ENCODE peak calls at places on chromosomes 7 and 10, in eight cellular contexts. B is H54, D is HCT116, A is heart left ventricle, I is ovary, L is sigmoid colon, W is A549, H is esophagus muscularis mucosa. Q is an unnamed sample.

GRCh38 chr7:101527844-101528667 is 101.0 kb downstream of the MYL10 start:
- DNase-seq in D (no peak), A (no peak), W (no peak), L (no peak), B (no peak), I (no peak), H (no peak), Q (no peak)

GRCh38 chr7:107693396-107693795 is 32.8 kb downstream of the SLC26A4 start:
- DNase-seq in L (no peak), D (no peak), H (no peak), A (no peak), B (no peak), W (no peak), I (no peak), Q (no peak)

GRCh38 chr7:158475036-158475678 is 112.5 kb downstream of the PTPRN2 start:
- DNase-seq in W (no peak), L (no peak), D (no peak), A (no peak), I (no peak), B (no peak), H (no peak), Q (no peak)

GRCh38 chr10:784377-784758 is 94.9 kb upstream of the DIP2C start:
- DNase-seq in D (peak), H (no peak), B (no peak), W (no peak), A (peak), I (no peak), L (no peak), Q (no peak)

GRCh38 chr10:125985557-125986246 is 89.3 kb downstream of the FANK1 start:
- DNase-seq in A (no peak), L (no peak), W (no peak), I (no peak), D (no peak), H (no peak), B (no peak), Q (no peak)

GRCh38 chr10:97399843-97400545 is 1.1 kb downstream of the RRP12 start:
- DNase-seq in D (peak), B (peak), H (no peak), L (no peak), A (peak), I (no peak), W (peak), Q (peak)

GRCh38 chr7:34748244-34749039 is 90.4 kb downstream of the NPSR1 start:
- DNase-seq in A (peak), I (peak), D (peak), W (peak), H (no peak), L (no peak), B (peak), Q (peak)

GRCh38 chr7:158809596-158809995 is 19.7 kb downstream of the ESYT2 start:
- DNase-seq in H (no peak), B (no peak), A (no peak), D (no peak), L (no peak), W (no peak), I (no peak), Q (no peak)

GRCh38 chr7:50632561-50633413 is 67.6 kb upstream of the DDC start:
- DNase-seq in B (peak), W (peak), I (no peak), H (no peak), A (no peak), L (no peak), D (peak), Q (peak)

GRCh38 chr7:138008588-138009349 is 6.9 kb upstream of the CREB3L2 start:
- DNase-seq in D (peak), B (peak), H (no peak), A (no peak), I (no peak), W (peak), L (no peak), Q (no peak)

GRCh38 chr7:24965831-24966708 is 13.9 kb downstream of the OSBPL3 start:
- DNase-seq in I (no peak), W (no peak), L (no peak), D (no peak), H (no peak), A (no peak), B (no peak), Q (no peak)

GRCh38 chr7:28112467-28112866 is 68.1 kb downstream of the JAZF1 start:
- DNase-seq in A (no peak), H (peak), I (no peak), B (no peak), W (no peak), D (no peak), L (no peak), Q (no peak)

GRCh38 chr7:122433765-122434164 is 129.2 kb upstream of the FEZF1 start:
- DNase-seq in H (no peak), W (no peak), D (no peak), I (no peak), L (no peak), A (no peak), B (no peak), Q (no peak)

GRCh38 chr10:31317652-31318381 is 1.2 kb upstream of the ZEB1 start:
- DNase-seq in I (no peak), D (no peak), W (no peak), L (no peak), H (peak), B (no peak), A (no peak), Q (no peak)

GRCh38 chr7:132161976-132162375 is 414.3 kb downstream of the PLXNA4 start:
- DNase-seq in B (no peak), L (no peak), H (no peak), D (no peak), W (no peak), I (no peak), A (no peak), Q (no peak)

GRCh38 chr7:157550300-157551275 is 213.8 kb downstream of the DNAJB6 start:
- DNase-seq in I (peak), A (no peak), L (peak), H (no peak), D (no peak), W (no peak), B (no peak), Q (no peak)

GRCh38 chr10:121609426-121610380 is 11.5 kb upstream of the FGFR2 start:
- DNase-seq in A (no peak), W (no peak), I (no peak), L (peak), H (no peak), B (no peak), D (no peak), Q (no peak)

GRCh38 chr10:103232772-103233488 is 12.8 kb upstream of the RPEL1 start:
- DNase-seq in B (no peak), H (no peak), L (no peak), I (no peak), D (peak), W (peak), A (no peak), Q (no peak)

GRCh38 chr7:142956951-142957623 is 5.1 kb downstream of the KEL start:
- DNase-seq in B (no peak), W (peak), L (no peak), H (no peak), I (no peak), D (peak), A (no peak), Q (no peak)

GRCh38 chr7:104074529-104074928 is 85.1 kb upstream of the RELN start:
- DNase-seq in L (no peak), W (no peak), I (no peak), A (no peak), H (no peak), D (no peak), B (no peak), Q (no peak)

GRCh38 chr10:31756131-31757119 is 172.2 kb downstream of the ARHGAP12 start:
- DNase-seq in H (no peak), L (no peak), W (no peak), B (no peak), D (no peak), A (no peak), I (no peak), Q (no peak)

GRCh38 chr10:28459453-28460144 is 73.3 kb upstream of the WAC start:
- DNase-seq in I (no peak), D (no peak), H (no peak), L (no peak), W (no peak), A (no peak), B (no peak), Q (no peak)

GRCh38 chr7:71846160-71846559 is 566.0 kb downstream of the CALN1 start:
- DNase-seq in B (no peak), W (no peak), D (no peak), L (no peak), I (no peak), H (no peak), A (no peak), Q (no peak)

GRCh38 chr10:22344204-22344603 is 1.1 kb upstream of the SPAG6 start:
- DNase-seq in D (no peak), H (no peak), B (no peak), L (no peak), A (no peak), W (no peak), I (no peak), Q (no peak)

GRCh38 chr10:107425844-107426553 is 261.5 kb upstream of the SORCS1 start:
- DNase-seq in A (no peak), D (no peak), L (no peak), W (no peak), B (no peak), H (no peak), I (no peak), Q (no peak)

GRCh38 chr10:92880233-92880861 is 32.0 kb downstream of the EXOC6 start:
- DNase-seq in B (no peak), D (peak), W (peak), I (no peak), A (no peak), H (no peak), L (no peak), Q (no peak)

GRCh38 chr7:15686209-15686956 is at the start of gene MEOX2:
- DNase-seq in B (no peak), D (no peak), W (peak), H (peak), L (peak), A (peak), I (peak), Q (peak)

GRCh38 chr7:25707733-25708132 is 444.3 kb upstream of the NFE2L3 start:
- DNase-seq in A (no peak), B (no peak), I (no peak), D (no peak), L (no peak), H (no peak), W (no peak), Q (no peak)

GRCh38 chr7:99579956-99580777 is 17.9 kb upstream of the TMEM225B start:
- DNase-seq in D (no peak), I (peak), A (peak), H (no peak), B (no peak), L (no peak), W (no peak), Q (no peak)

GRCh38 chr10:99926925-99927718 is 82.6 kb downstream of the DNMBP start:
- DNase-seq in D (no peak), H (no peak), I (peak), B (no peak), A (peak), W (peak), L (peak), Q (peak)

GRCh38 chr7:157928171-157928794 is 591.5 kb downstream of the DNAJB6 start:
- DNase-seq in B (no peak), W (no peak), I (no peak), H (no peak), A (no peak), D (no peak), L (no peak), Q (no peak)

GRCh38 chr7:95469850-95470249 is 15.9 kb upstream of the ASB4 start:
- DNase-seq in B (no peak), L (no peak), A (no peak), I (no peak), W (peak), D (no peak), H (no peak), Q (no peak)

GRCh38 chr10:19815478-19816419 is 483 bp upstream of the PLXDC2 start:
- DNase-seq in D (no peak), A (peak), L (peak), B (peak), I (peak), H (peak), W (peak), Q (peak)

GRCh38 chr10:23384364-23384763 is 39.8 kb upstream of the C10orf67 start:
- DNase-seq in A (no peak), I (no peak), D (no peak), H (no peak), W (no peak), B (no peak), L (no peak), Q (no peak)

GRCh38 chr10:124655191-124656112 is 88.7 kb downstream of the FAM53B start:
- DNase-seq in D (no peak), A (peak), H (no peak), L (no peak), W (no peak), I (no peak), B (no peak), Q (no peak)

GRCh38 chr7:76358478-76359110 is at the start of gene YWHAG:
- DNase-seq in B (peak), W (peak), L (peak), D (peak), H (peak), A (peak), I (peak), Q (peak)
- TF ChIP-seq POLR2A in B (peak), W (peak), L (peak), D (peak), H (peak), A (peak), I (peak), Q (peak)

GRCh38 chr7:155809332-155809946 is 2.8 kb downstream of the SHH start:
- DNase-seq in I (no peak), B (no peak), W (no peak), H (no peak), L (no peak), D (no peak), A (no peak), Q (no peak)

GRCh38 chr7:155808551-155809331 is 3.5 kb downstream of the SHH start:
- DNase-seq in L (no peak), I (no peak), W (peak), H (no peak), A (no peak), D (no peak), B (no peak), Q (no peak)

GRCh38 chr7:155811560-155811894 is 736 bp downstream of the SHH start:
- DNase-seq in B (no peak), L (no peak), I (no peak), A (no peak), H (no peak), D (no peak), W (no peak), Q (no peak)

GRCh38 chr7:155810607-155811559 is 1.4 kb downstream of the SHH start:
- DNase-seq in D (no peak), H (no peak), I (no peak), L (no peak), B (no peak), W (no peak), A (no peak), Q (no peak)

GRCh38 chr7:155809947-155810606 is 2.2 kb downstream of the SHH start:
- DNase-seq in D (no peak), B (no peak), A (no peak), W (no peak), I (no peak), H (no peak), L (no peak), Q (no peak)
- TF ChIP-seq POLR2A in D (no peak), B (no peak), A (no peak), W (no peak), I (no peak), H (no peak), L (no peak), Q (no peak)

GRCh38 chr10:44975487-44976331 is 2.9 kb downstream of the DEPP1 start:
- DNase-seq in H (no peak), D (peak), W (peak), B (peak), I (peak), L (peak), A (no peak), Q (peak)

GRCh38 chr10:44973323-44974081 is 5.1 kb downstream of the DEPP1 start:
- DNase-seq in A (no peak), H (no peak), W (no peak), D (no peak), L (peak), I (no peak), B (no peak), Q (peak)

GRCh38 chr10:44974082-44974627 is 4.5 kb downstream of the DEPP1 start:
- DNase-seq in B (no peak), L (peak), H (no peak), I (no peak), D (no peak), W (no peak), A (no peak), Q (no peak)

GRCh38 chr10:44976352-44977198 is 2.0 kb downstream of the DEPP1 start:
- DNase-seq in L (peak), A (peak), W (no peak), B (no peak), D (no peak), H (no peak), I (peak), Q (no peak)

DNA sequence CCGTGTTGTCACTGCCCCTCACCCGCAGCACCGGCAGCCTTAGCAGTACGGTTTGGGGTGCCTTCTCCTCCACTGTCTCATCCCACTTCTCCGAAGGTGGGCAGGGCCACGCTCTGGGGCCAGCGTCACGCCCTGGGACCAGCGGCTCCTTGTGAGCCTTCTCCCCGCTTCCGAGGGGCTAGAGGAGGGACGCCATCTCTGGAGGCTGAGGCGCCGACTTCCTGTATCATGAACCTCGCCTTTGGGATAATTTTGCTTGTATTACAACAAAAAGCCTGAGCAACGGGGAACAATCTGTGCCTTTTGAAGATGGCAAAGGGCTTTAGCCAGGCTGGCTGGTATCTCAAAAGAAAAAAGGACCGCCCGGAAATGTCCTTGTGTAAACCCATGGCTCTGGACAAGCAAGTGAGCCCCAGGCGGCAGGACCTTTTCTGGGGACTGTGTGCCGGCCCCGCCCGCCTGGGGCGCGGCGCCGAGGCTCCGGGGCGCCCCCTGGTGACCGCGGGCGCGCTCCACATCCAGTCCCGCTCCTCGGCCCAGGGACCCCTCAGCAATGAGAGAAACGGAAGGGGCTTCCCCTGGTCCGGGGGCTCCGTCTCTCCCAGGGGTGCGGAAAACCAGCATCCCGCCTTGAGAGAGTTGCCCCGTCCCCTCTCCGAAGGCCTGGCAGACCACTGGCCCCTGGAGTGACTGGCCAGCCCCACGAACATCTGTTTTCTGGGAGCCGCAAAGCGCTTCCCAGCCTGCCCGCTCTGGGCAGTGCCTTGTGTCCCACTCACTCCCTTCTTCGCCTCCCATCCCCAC is 3.8 kb downstream of the DEPP1 start:
- DNase-seq in B (peak), I (peak), D (peak), L (peak), A (peak), W (peak), H (no peak), Q (peak)
- TF ChIP-seq POLR2A in B (peak), I (peak), D (no peak), L (no peak), A (peak), W (no peak), H (no peak), Q (peak)

DNA sequence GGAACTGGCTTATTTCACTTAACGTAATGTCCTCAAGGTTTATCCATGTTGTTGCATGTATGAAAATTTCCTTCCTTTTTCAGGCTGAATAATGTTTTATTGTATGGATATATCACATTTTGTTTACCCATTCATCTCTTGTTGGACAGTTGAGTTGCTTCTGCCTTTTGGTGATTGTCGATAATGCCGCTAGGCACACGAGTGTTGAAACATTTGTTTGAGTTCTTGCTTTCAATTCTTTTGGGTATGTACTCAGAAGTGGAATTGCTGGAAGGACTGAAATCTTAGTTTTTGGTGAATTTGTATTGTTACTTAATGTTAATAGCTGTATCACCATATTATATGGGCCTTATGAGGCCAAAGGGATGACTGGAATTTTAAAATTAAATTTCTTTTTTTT is 23.6 kb downstream of the CCNY start:
- DNase-seq in B (no peak), I (no peak), H (no peak), W (no peak), D (no peak), L (no peak), A (no peak), Q (no peak)
- TF ChIP-seq POLR2A in B (no peak), I (no peak), H (no peak), W (no peak), D (no peak), L (no peak), A (no peak), Q (no peak)

DNA sequence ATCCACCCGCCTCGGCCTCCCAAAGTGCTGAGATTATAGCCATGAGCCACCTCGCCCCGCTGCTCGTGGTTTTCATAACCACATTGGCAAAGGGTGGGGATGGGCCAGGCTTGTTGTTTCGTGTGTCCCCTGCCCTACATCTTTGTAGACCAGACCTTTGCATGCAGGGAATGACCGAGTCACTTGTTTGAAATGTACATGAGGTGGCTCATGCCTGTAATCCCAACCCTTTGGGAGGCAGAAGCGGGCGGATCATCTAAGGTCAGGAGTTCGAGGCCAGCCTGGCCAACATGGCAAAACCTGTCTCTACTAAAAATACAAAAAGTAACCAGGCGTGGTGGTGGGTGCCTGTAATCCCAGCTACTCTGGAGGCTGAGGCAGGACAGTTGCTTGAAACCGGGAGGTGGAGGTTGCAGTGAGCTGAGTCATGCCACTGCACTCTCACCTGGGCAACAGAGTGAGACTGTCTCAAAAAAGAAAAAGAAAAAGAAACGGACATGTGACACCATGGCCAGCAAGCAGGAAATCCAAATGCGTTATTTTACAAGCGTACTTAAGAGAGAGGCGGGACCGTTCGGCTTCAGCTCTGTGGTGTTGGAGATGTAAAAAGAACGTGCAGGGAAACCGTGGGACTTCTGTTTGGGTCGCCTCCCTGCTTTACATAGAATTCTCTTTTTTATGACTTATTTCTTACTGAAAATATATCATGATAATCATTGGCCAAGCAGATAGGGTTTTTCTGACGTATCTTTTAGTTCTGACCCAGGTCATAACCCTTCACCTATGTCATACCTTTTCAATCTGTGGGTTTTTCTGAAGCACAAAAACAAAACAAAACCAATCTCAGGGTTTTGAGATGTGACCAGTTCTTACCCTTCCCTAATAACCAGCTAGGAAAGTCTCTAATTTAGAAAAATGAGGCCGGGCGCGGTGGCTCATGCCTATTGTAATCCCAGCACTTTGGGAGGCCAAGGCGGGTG is 45.1 kb downstream of the WIPI2 start:
- DNase-seq in I (no peak), H (no peak), A (no peak), D (no peak), W (no peak), B (peak), L (no peak), Q (no peak)
- TF ChIP-seq POLR2A in I (no peak), H (no peak), A (no peak), D (no peak), W (no peak), B (no peak), L (no peak), Q (no peak)

Q was measured in gastrocnemius medialis.